ENCODE peak calls at places on chromosomes 4 and X, in six cellular contexts. T, N, B, L, M and P are unnamed samples. For H3K4me1, the result is how much of the 10 kb centered on the place peaks cover.

GRCh38 chr4:138090145-138090917 is 151.8 kb downstream of the SLC7A11 start:
- DNase-seq in T (peak), N (peak), B (peak), L (peak), M (peak), P (no peak)

GRCh38 chr4:42654606-42655005 is 2.3 kb downstream of the ATP8A1 start:
- DNase-seq in T (peak), N (no peak), B (no peak), L (no peak), M (peak), P (no peak)

GRCh38 chrX:47751670-47752069 is 85.0 kb upstream of the ZNF81 start:
- DNase-seq in T (no peak), N (no peak), B (no peak), L (no peak), M (peak), P (no peak)

GRCh38 chrX:25105251-25105650 is 89.5 kb upstream of the ARX start:
- DNase-seq in T (no peak), N (no peak), B (no peak), L (no peak), M (no peak), P (no peak)

GRCh38 chr4:37138019-37138653 is 106.4 kb upstream of the NWD2 start:
- DNase-seq in T (no peak), N (no peak), B (no peak), L (no peak), M (no peak), P (no peak)

GRCh38 chrX:134374294-134374693 is 85.7 kb upstream of the HPRT1 start:
- DNase-seq in T (peak), N (no peak), B (no peak), L (no peak), M (no peak), P (no peak)

GRCh38 chr4:2728806-2729532 is 27.2 kb downstream of the TNIP2 start:
- DNase-seq in T (no peak), N (peak), B (no peak), L (no peak), M (no peak), P (no peak)

GRCh38 chr4:61521451-61521850 is 321.3 kb downstream of the ADGRL3 start:
- DNase-seq in T (no peak), N (no peak), B (no peak), L (no peak), M (no peak), P (no peak)

GRCh38 chr4:30938956-30939528 is 218.9 kb downstream of the PCDH7 start:
- DNase-seq in T (peak), N (no peak), B (no peak), L (no peak), M (no peak), P (no peak)

GRCh38 chr4:141338238-141338637 is 117.5 kb downstream of the ZNF330 start:
- DNase-seq in T (no peak), N (no peak), B (no peak), L (no peak), M (no peak), P (no peak)

GRCh38 chr4:40331092-40331824 is 3.9 kb upstream of the CHRNA9 start:
- DNase-seq in T (no peak), N (no peak), B (no peak), L (no peak), M (no peak), P (no peak)

GRCh38 chr4:112145820-112146813 is 863 bp downstream of the FAM241A start:
- DNase-seq in T (peak), N (peak), B (peak), L (peak), M (no peak), P (peak)

GRCh38 chr4:119025440-119025839 is 110.2 kb upstream of the MYOZ2 start:
- DNase-seq in T (no peak), N (no peak), B (no peak), L (no peak), M (peak), P (no peak)

GRCh38 chrX:71636438-71637252 is 18.3 kb upstream of the CXCR3 start:
- DNase-seq in T (peak), N (no peak), B (no peak), L (no peak), M (no peak), P (no peak)

GRCh38 chr4:81896936-81897335 is 425.2 kb upstream of the RASGEF1B start:
- DNase-seq in T (no peak), N (no peak), B (no peak), L (no peak), M (no peak), P (no peak)

GRCh38 chr4:125520258-125520990 is 205.7 kb downstream of the FAT4 start:
- DNase-seq in T (peak), N (no peak), B (no peak), L (no peak), M (no peak), P (no peak)

GRCh38 chr4:73527196-73527595 is 45.7 kb downstream of the AFM start:
- DNase-seq in T (no peak), N (no peak), B (no peak), L (no peak), M (no peak), P (no peak)

GRCh38 chrX:151702021-151702714 is 6.9 kb downstream of the PRRG3 start:
- DNase-seq in T (no peak), N (no peak), B (no peak), L (no peak), M (no peak), P (no peak)

GRCh38 chr4:2907706-2908293 is 55.4 kb downstream of the NOP14 start:
- DNase-seq in T (no peak), N (no peak), B (no peak), L (no peak), M (no peak), P (no peak)

GRCh38 chrX:1393871-1394615 is 2.1 kb upstream of the SLC25A6 start:
- DNase-seq in T (no peak), N (peak), B (no peak), L (no peak), M (no peak), P (no peak)

GRCh38 chr4:81905966-81906365 is 434.3 kb upstream of the RASGEF1B start:
- DNase-seq in T (no peak), N (no peak), B (peak), L (no peak), M (no peak), P (no peak)

GRCh38 chr4:41285202-41285876 is 28.6 kb downstream of the UCHL1 start:
- DNase-seq in T (no peak), N (no peak), B (no peak), L (peak), M (no peak), P (no peak)

GRCh38 chrX:35841872-35842271 is 43.7 kb downstream of the MAGEB16 start:
- DNase-seq in T (no peak), N (no peak), B (no peak), L (no peak), M (no peak), P (no peak)

GRCh38 chrX:153400146-153401132 is 711 bp downstream of the PNMA6E start:
- DNase-seq in T (peak), N (no peak), B (no peak), L (peak), M (peak), P (no peak)

GRCh38 chr4:126853715-126854114 is 779.0 kb upstream of the INTU start:
- DNase-seq in T (no peak), N (no peak), B (no peak), L (no peak), M (no peak), P (no peak)

GRCh38 chrX:110108381-110108796 is 105.5 kb downstream of the TMEM164 start:
- DNase-seq in T (no peak), N (no peak), B (no peak), L (no peak), M (no peak), P (no peak)

GRCh38 chr4:88246600-88246999 is 37.8 kb downstream of the PPM1K start:
- DNase-seq in T (no peak), N (no peak), B (no peak), L (no peak), M (no peak), P (no peak)

GRCh38 chr4:149500806-149501205 is 314.8 kb downstream of the IQCM start:
- DNase-seq in T (no peak), N (no peak), B (no peak), L (no peak), M (no peak), P (no peak)

GRCh38 chr4:5888222-5888701 is 4.6 kb downstream of the CRMP1 start:
- DNase-seq in T (no peak), N (no peak), B (no peak), L (peak), M (no peak), P (no peak)

GRCh38 chr4:182848685-182849084 is 68.5 kb downstream of the DCTD start:
- DNase-seq in T (no peak), N (no peak), B (no peak), L (no peak), M (no peak), P (no peak)

GRCh38 chr4:21697583-21697982 is 251.0 kb downstream of the KCNIP4 start:
- DNase-seq in T (no peak), N (peak), B (no peak), L (peak), M (peak), P (no peak)

GRCh38 chr4:78481180-78481579 is 70.4 kb upstream of the ANXA3 start:
- DNase-seq in T (no peak), N (no peak), B (no peak), L (no peak), M (no peak), P (no peak)

GRCh38 chr4:69617083-69617694 is 22.3 kb downstream of the UGT2A2 start:
- DNase-seq in T (peak), N (no peak), B (no peak), L (no peak), M (peak), P (no peak)

GRCh38 chrX:119696251-119696890 is 3.4 kb upstream of the SEPTIN6 start:
- DNase-seq in T (no peak), N (no peak), B (no peak), L (no peak), M (no peak), P (no peak)

GRCh38 chr4:145583656-145584055 is 35.5 kb upstream of the MMAA start:
- DNase-seq in T (no peak), N (no peak), B (no peak), L (no peak), M (no peak), P (no peak)

GRCh38 chr4:151169223-151169622 is 69.8 kb downstream of the RPS3A start:
- DNase-seq in T (no peak), N (peak), B (no peak), L (peak), M (no peak), P (peak)
- TF ChIP-seq POLR2AphosphoS5 in T (no peak), N (peak), B (no peak), L (peak), M (no peak), P (no peak)

GRCh38 chr4:17667253-17667652 is 52.8 kb downstream of the MED28 start:
- DNase-seq in T (no peak), N (no peak), B (no peak), L (no peak), M (no peak), P (no peak)
- H3K4me1 ChIP-seq in T (under half), N (under half), B (under half), L (under half), M (under half), P (under half)

GRCh38 chr4:162232349-162232748 is 68.5 kb upstream of the FSTL5 start:
- DNase-seq in T (no peak), N (no peak), B (no peak), L (no peak), M (no peak), P (no peak)

GRCh38 chr4:162237676-162238075 is 73.9 kb upstream of the FSTL5 start:
- DNase-seq in T (no peak), N (no peak), B (no peak), L (no peak), M (no peak), P (no peak)

GRCh38 chr4:162239992-162240769 is 76.4 kb upstream of the FSTL5 start:
- DNase-seq in T (no peak), N (no peak), B (no peak), L (no peak), M (no peak), P (no peak)

GRCh38 chr4:162229670-162230069 is 65.9 kb upstream of the FSTL5 start:
- DNase-seq in T (no peak), N (no peak), B (no peak), L (no peak), M (peak), P (no peak)

DNA sequence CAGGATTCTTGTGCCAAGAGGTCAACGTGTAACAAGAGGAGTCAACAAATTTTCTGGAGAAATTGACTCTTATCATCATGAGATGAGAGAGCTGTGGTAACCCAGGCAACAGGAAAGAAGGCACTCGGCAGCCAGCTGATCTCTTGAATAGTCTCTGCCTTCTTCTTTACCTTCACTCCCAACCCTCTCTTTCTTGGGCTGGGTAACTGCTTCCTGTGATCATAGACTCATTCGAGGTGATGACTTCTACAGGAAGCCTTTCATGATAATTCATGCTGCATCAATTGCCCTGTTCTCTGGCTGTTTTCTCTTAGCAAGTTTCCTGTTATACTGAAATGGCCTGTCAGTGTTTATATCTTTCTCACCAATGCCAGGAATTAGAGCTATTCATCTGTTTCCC is 70.8 kb upstream of the FSTL5 start:
- DNase-seq in T (no peak), N (no peak), B (no peak), L (no peak), M (no peak), P (no peak)
- TF ChIP-seq POLR2AphosphoS5 in T (no peak), N (no peak), B (no peak), L (no peak), M (no peak), P (no peak)

DNA sequence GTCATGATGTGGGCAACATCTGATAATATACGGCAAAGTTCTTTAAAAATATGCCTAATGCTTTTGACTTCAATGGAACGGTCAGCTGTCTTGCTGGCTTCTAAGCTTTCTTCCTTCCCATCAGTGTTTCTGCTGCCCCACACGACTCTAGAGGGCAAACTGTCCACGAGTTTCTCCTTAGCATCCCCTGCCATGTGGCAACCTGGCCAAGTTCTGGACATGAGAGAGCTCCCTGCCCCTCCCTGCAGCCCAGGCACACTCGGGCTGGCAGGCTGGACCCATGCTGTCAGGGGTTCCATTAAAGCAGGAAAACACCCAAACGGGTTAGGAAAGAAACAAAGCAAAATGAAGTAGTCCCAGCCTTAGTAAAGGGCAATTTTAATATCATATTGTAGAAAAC is 38.8 kb downstream of the KDR start:
- DNase-seq in T (no peak), N (no peak), B (no peak), L (peak), M (no peak), P (no peak)
- H3K4me1 ChIP-seq in T (under half), N (under half), B (under half), L (under half), M (under half), P (under half)

DNA sequence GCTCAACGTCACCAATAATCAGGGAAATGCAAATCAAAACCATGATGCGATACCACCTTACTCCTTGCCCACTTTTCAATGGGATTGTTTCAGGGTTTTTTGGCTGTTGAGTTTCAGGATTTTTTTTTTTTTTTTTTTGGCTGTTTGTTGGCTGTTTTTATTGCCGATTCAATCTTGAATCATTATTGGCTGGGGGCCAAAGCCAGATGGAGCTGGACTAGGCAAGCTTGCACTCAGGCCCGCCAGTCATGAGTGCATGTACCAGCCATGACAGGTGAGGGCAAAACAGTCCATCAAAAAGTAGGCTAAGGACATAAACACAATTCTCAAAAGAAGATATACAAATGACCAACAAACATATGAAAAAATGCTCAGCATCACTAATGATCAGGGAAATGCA is 13.3 kb downstream of the YIPF7 start:
- DNase-seq in T (no peak), N (no peak), B (no peak), L (no peak), M (no peak), P (no peak)
- TF ChIP-seq POLR2AphosphoS5 in T (no peak), N (no peak), B (no peak), L (no peak), M (no peak), P (no peak)